ENCODE peak calls at places on chromosomes 6 and 20, in six cellular contexts. One of them, this sample, is unnamed.
A peak's percentile ranks its signal among the peaks of the same experiment; 100 is the strongest.

GRCh38 chr6:43723737-43724295 is 36.2 kb upstream of the MRPS18A start:
- DNase-seq in A549: peak; percentile 74
- DNase-seq in PC-3: peak; percentile 91
- DNase-seq in hepatocyte: peak; percentile 89
- DNase-seq in heart right ventricle: peak; percentile 65
- DNase-seq in neuronal stem cell: peak; percentile 65
- DNase-seq in this sample: peak; percentile 74

GRCh38 chr6:23420659-23421350 is 705.2 kb upstream of the NRSN1 start:
- DNase-seq in A549: no peak
- DNase-seq in PC-3: peak; percentile 74
- DNase-seq in hepatocyte: no peak
- DNase-seq in heart right ventricle: no peak
- DNase-seq in neuronal stem cell: no peak
- DNase-seq in this sample: no peak

GRCh38 chr6:27608916-27609883 is 136.3 kb upstream of the ZNF184 start:
- DNase-seq in A549: peak; percentile 78
- DNase-seq in PC-3: peak; percentile 86
- DNase-seq in hepatocyte: peak; percentile 79
- DNase-seq in heart right ventricle: no peak
- DNase-seq in neuronal stem cell: no peak
- DNase-seq in this sample: no peak

GRCh38 chr20:38007526-38007925 is 25.7 kb downstream of the TTI1 start:
- DNase-seq in A549: no peak
- DNase-seq in PC-3: no peak
- DNase-seq in hepatocyte: no peak
- DNase-seq in heart right ventricle: no peak
- DNase-seq in neuronal stem cell: no peak
- DNase-seq in this sample: no peak

GRCh38 chr6:27503436-27504030 is 30.6 kb upstream of the ZNF184 start:
- DNase-seq in A549: peak; percentile 80
- DNase-seq in PC-3: peak; percentile 91
- DNase-seq in hepatocyte: peak; percentile 79
- DNase-seq in heart right ventricle: peak; percentile 54
- DNase-seq in neuronal stem cell: peak; percentile 80
- DNase-seq in this sample: peak; percentile 47

GRCh38 chr6:157045831-157046454 is 268.8 kb downstream of the ARID1B start:
- DNase-seq in A549: peak; percentile 57
- DNase-seq in PC-3: peak; percentile 60
- DNase-seq in hepatocyte: peak; percentile 48
- DNase-seq in heart right ventricle: no peak
- DNase-seq in neuronal stem cell: no peak
- DNase-seq in this sample: no peak

GRCh38 chr6:109076421-109076820 is 18.2 kb downstream of the SESN1 start:
- DNase-seq in A549: no peak
- DNase-seq in PC-3: no peak
- DNase-seq in hepatocyte: no peak
- DNase-seq in heart right ventricle: no peak
- DNase-seq in neuronal stem cell: no peak
- DNase-seq in this sample: no peak

GRCh38 chr20:17734374-17734773 is 34.6 kb downstream of the BANF2 start:
- DNase-seq in A549: no peak
- DNase-seq in PC-3: no peak
- DNase-seq in hepatocyte: no peak
- DNase-seq in heart right ventricle: no peak
- DNase-seq in neuronal stem cell: no peak
- DNase-seq in this sample: no peak

GRCh38 chr6:56440551-56440981 is 193.2 kb upstream of the COL21A1 start:
- DNase-seq in A549: no peak
- DNase-seq in PC-3: peak; percentile 31
- DNase-seq in hepatocyte: peak; percentile 14
- DNase-seq in heart right ventricle: no peak
- DNase-seq in neuronal stem cell: no peak
- DNase-seq in this sample: no peak

GRCh38 chr6:17656644-17657043 is 50.1 kb downstream of the NUP153 start:
- DNase-seq in A549: no peak
- DNase-seq in PC-3: no peak
- DNase-seq in hepatocyte: no peak
- DNase-seq in heart right ventricle: no peak
- DNase-seq in neuronal stem cell: no peak
- DNase-seq in this sample: no peak

GRCh38 chr6:157401734-157402338 is 20.8 kb downstream of the ZDHHC14 start:
- DNase-seq in A549: no peak
- DNase-seq in PC-3: no peak
- DNase-seq in hepatocyte: no peak
- DNase-seq in heart right ventricle: no peak
- DNase-seq in neuronal stem cell: no peak
- DNase-seq in this sample: no peak

GRCh38 chr6:30724906-30725667 is 4.9 kb downstream of the TUBB start:
- DNase-seq in A549: no peak
- DNase-seq in PC-3: no peak
- DNase-seq in hepatocyte: no peak
- DNase-seq in heart right ventricle: no peak
- DNase-seq in neuronal stem cell: no peak
- DNase-seq in this sample: no peak

GRCh38 chr20:32203556-32204484 is 3.7 kb downstream of the PLAGL2 start:
- DNase-seq in A549: no peak
- DNase-seq in PC-3: no peak
- DNase-seq in hepatocyte: peak; percentile 77
- DNase-seq in heart right ventricle: no peak
- DNase-seq in neuronal stem cell: no peak
- DNase-seq in this sample: no peak

GRCh38 chr6:20203561-20204528 is 8.4 kb downstream of the MBOAT1 start:
- DNase-seq in A549: no peak
- DNase-seq in PC-3: no peak
- DNase-seq in hepatocyte: peak; percentile 30
- DNase-seq in heart right ventricle: no peak
- DNase-seq in neuronal stem cell: no peak
- DNase-seq in this sample: no peak

GRCh38 chr6:35400901-35401311 is 51.2 kb upstream of the FANCE start:
- DNase-seq in A549: peak; percentile 32
- DNase-seq in PC-3: peak; percentile 98
- DNase-seq in hepatocyte: peak; percentile 50
- DNase-seq in heart right ventricle: no peak
- DNase-seq in neuronal stem cell: no peak
- DNase-seq in this sample: no peak

GRCh38 chr20:14336667-14337066 is 745 bp downstream of the FLRT3 start:
- DNase-seq in A549: peak; percentile 68
- DNase-seq in PC-3: peak; percentile 63
- DNase-seq in hepatocyte: peak; percentile 53
- DNase-seq in heart right ventricle: no peak
- DNase-seq in neuronal stem cell: no peak
- DNase-seq in this sample: no peak

GRCh38 chr6:168362276-168362990 is 42.9 kb upstream of the DACT2 start:
- DNase-seq in A549: no peak
- DNase-seq in PC-3: no peak
- DNase-seq in hepatocyte: no peak
- DNase-seq in heart right ventricle: no peak
- DNase-seq in neuronal stem cell: no peak
- DNase-seq in this sample: no peak

GRCh38 chr20:57092112-57092899 is 174.1 kb downstream of the BMP7 start:
- DNase-seq in A549: peak; percentile 66
- DNase-seq in PC-3: peak; percentile 81
- DNase-seq in hepatocyte: peak; percentile 86
- DNase-seq in heart right ventricle: peak; percentile 24
- DNase-seq in neuronal stem cell: peak; percentile 64
- DNase-seq in this sample: peak; percentile 47

GRCh38 chr6:7042056-7042653 is 65.6 kb upstream of the RREB1 start:
- DNase-seq in A549: no peak
- DNase-seq in PC-3: peak; percentile 51
- DNase-seq in hepatocyte: peak; percentile 52
- DNase-seq in heart right ventricle: no peak
- DNase-seq in neuronal stem cell: no peak
- DNase-seq in this sample: no peak

GRCh38 chr6:156828280-156828703 is 51.1 kb downstream of the ARID1B start:
- DNase-seq in A549: peak; percentile 62
- DNase-seq in PC-3: peak; percentile 83
- DNase-seq in hepatocyte: peak; percentile 30
- DNase-seq in heart right ventricle: no peak
- DNase-seq in neuronal stem cell: no peak
- DNase-seq in this sample: no peak

GRCh38 chr6:36956111-36956820 is 1.7 kb downstream of the PI16 start:
- DNase-seq in A549: no peak
- DNase-seq in PC-3: peak; percentile 81
- DNase-seq in hepatocyte: no peak
- DNase-seq in heart right ventricle: no peak
- DNase-seq in neuronal stem cell: no peak
- DNase-seq in this sample: no peak

GRCh38 chr6:33622456-33623431 is 1.6 kb downstream of the ITPR3 start:
- DNase-seq in A549: no peak
- DNase-seq in PC-3: peak; percentile 66
- DNase-seq in hepatocyte: peak; percentile 58
- DNase-seq in heart right ventricle: no peak
- DNase-seq in neuronal stem cell: no peak
- DNase-seq in this sample: no peak

GRCh38 chr6:105359419-105360366 is 43.2 kb downstream of the PREP start:
- DNase-seq in A549: peak; percentile 56
- DNase-seq in PC-3: peak; percentile 85
- DNase-seq in hepatocyte: peak; percentile 41
- DNase-seq in heart right ventricle: no peak
- DNase-seq in neuronal stem cell: no peak
- DNase-seq in this sample: no peak

GRCh38 chr6:75155586-75155985 is 50.3 kb downstream of the COL12A1 start:
- DNase-seq in A549: no peak
- DNase-seq in PC-3: no peak
- DNase-seq in hepatocyte: no peak
- DNase-seq in heart right ventricle: no peak
- DNase-seq in neuronal stem cell: no peak
- DNase-seq in this sample: no peak

GRCh38 chr6:157959451-157960227 is 22.0 kb upstream of the SYNJ2 start:
- DNase-seq in A549: no peak
- DNase-seq in PC-3: no peak
- DNase-seq in hepatocyte: no peak
- DNase-seq in heart right ventricle: no peak
- DNase-seq in neuronal stem cell: no peak
- DNase-seq in this sample: no peak

DNA sequence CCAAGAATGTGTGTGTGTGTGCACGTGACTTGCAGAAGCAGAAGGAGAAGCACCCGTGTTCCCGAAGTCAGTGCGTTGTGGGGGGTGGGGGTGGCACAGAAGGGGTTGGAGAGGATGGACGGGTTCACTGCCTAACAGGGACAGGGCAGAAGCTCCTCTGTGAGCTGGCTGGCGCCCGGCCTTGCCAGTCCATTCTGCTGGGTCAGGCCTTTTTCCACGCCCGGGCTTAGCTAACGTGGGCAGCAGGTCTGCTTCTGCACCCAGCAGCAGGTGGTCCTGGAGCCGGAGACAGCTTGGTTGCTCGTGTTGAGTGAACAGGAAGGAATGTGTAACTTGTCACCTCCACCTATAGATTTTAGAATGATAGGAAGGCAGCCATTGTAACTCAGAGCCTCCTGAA is 374.4 kb downstream of the CDH4 start:
- DNase-seq in A549: no peak
- DNase-seq in PC-3: no peak
- DNase-seq in hepatocyte: no peak
- DNase-seq in heart right ventricle: no peak
- DNase-seq in neuronal stem cell: no peak
- DNase-seq in this sample: no peak
- H3K4me1 ChIP-seq in A549: no peaks in the 10 kb centered on the region
- H3K4me1 ChIP-seq in PC-3: no peaks in the 10 kb centered on the region
- H3K4me1 ChIP-seq in hepatocyte: no peaks in the 10 kb centered on the region
- H3K4me1 ChIP-seq in heart right ventricle: peaks cover 4% of the 10 kb centered on the region
- H3K4me1 ChIP-seq in neuronal stem cell: peaks cover 16% of the 10 kb centered on the region
- H3K4me1 ChIP-seq in this sample: no peaks in the 10 kb centered on the region

GRCh38 chr6:147203311-147204059 is 732 bp upstream of the STXBP5 start:
- DNase-seq in A549: peak; percentile 65
- DNase-seq in PC-3: peak; percentile 54
- DNase-seq in hepatocyte: peak; percentile 92
- DNase-seq in heart right ventricle: peak; percentile 43
- DNase-seq in neuronal stem cell: peak; percentile 72
- DNase-seq in this sample: no peak

GRCh38 chr6:147202516-147203310 is 1.5 kb upstream of the STXBP5 start:
- DNase-seq in A549: peak; percentile 94
- DNase-seq in PC-3: peak; percentile 92
- DNase-seq in hepatocyte: peak; percentile 94
- DNase-seq in heart right ventricle: peak; percentile 94
- DNase-seq in neuronal stem cell: peak; percentile 85
- DNase-seq in this sample: peak; percentile 84

GRCh38 chr6:147205690-147206600 is 1.7 kb downstream of the STXBP5 start:
- DNase-seq in A549: peak; percentile 17
- DNase-seq in PC-3: no peak
- DNase-seq in hepatocyte: no peak
- DNase-seq in heart right ventricle: no peak
- DNase-seq in neuronal stem cell: no peak
- DNase-seq in this sample: no peak

GRCh38 chr6:147204060-147204785 is at the start of gene STXBP5:
- DNase-seq in A549: peak; percentile 32
- DNase-seq in PC-3: peak; percentile 30
- DNase-seq in hepatocyte: peak; percentile 73
- DNase-seq in heart right ventricle: peak; percentile 43
- DNase-seq in neuronal stem cell: peak; percentile 18
- DNase-seq in this sample: no peak

DNA sequence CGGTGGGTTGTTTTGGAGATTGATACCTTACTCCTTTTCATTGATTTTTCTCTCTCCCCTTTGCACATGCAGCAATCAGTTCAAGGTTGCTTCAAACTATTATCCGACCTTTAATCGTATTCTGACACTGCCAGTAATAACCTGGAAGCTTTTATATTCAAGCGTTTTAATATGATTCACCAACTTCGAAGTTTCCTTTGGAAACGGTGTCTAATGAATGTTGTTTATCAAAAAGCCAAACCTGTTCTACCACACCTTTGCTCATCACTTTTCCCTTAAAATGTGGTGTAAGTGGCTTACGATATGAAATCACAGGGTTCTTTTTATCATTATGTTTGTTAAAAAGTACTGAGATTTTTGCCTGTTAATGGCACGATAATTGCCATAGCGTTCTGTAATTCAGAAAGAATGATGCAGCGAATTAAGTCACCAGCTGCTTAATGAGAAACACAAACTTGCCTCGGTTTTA is 660 bp downstream of the STXBP5 start:
- DNase-seq in A549: no peak
- DNase-seq in PC-3: peak; percentile 50
- DNase-seq in hepatocyte: no peak
- DNase-seq in heart right ventricle: no peak
- DNase-seq in neuronal stem cell: no peak
- DNase-seq in this sample: no peak
- H3K27ac ChIP-seq in A549: peak overlapping the region; percentile 100
- H3K27ac ChIP-seq in PC-3: peak overlapping the region; percentile 69
- H3K27ac ChIP-seq in hepatocyte: peak overlapping the region; percentile 98
- H3K27ac ChIP-seq in heart right ventricle: peak overlapping the region; percentile 91
- H3K27ac ChIP-seq in neuronal stem cell: no peak overlapping the region
- H3K27ac ChIP-seq in this sample: no peak overlapping the region

GRCh38 chr6:139145661-139146060 is 10.8 kb downstream of the HECA start:
- DNase-seq in A549: no peak
- DNase-seq in PC-3: no peak
- DNase-seq in hepatocyte: no peak
- DNase-seq in heart right ventricle: no peak
- DNase-seq in neuronal stem cell: no peak
- DNase-seq in this sample: no peak
- H3K4me1 ChIP-seq in A549: no peaks in the 10 kb centered on the region
- H3K4me1 ChIP-seq in PC-3: no peaks in the 10 kb centered on the region
- H3K4me1 ChIP-seq in hepatocyte: peaks cover 26% of the 10 kb centered on the region
- H3K4me1 ChIP-seq in heart right ventricle: peaks cover 53% of the 10 kb centered on the region
- H3K4me1 ChIP-seq in neuronal stem cell: peaks cover 12% of the 10 kb centered on the region
- H3K4me1 ChIP-seq in this sample: peaks cover 1% of the 10 kb centered on the region

DNA sequence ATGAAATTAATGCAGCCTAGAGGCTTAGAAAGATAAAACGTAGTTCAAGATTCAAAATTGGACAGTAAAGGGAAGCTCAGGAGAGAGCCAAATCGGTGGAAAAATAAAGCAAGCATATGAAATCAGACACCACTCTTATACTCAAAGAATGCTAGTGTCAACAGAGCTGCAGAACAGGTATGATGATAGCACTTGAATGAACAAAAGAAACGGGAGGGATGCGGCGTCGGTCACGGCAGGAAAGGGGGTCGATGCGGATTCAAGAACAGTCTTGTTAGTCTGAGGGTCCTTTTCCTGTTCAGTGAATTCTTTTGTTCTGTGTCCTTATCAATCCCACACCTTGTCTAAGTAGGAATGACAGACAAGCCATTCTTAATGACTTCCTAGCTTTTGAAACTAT is 114.4 kb downstream of the FOXC1 start:
- DNase-seq in A549: no peak
- DNase-seq in PC-3: peak; percentile 79
- DNase-seq in hepatocyte: no peak
- DNase-seq in heart right ventricle: no peak
- DNase-seq in neuronal stem cell: no peak
- DNase-seq in this sample: peak; percentile 37
- H3K27ac ChIP-seq in A549: no peak overlapping the region
- H3K27ac ChIP-seq in PC-3: peak overlapping the region; percentile 96
- H3K27ac ChIP-seq in hepatocyte: peak overlapping the region; percentile 21
- H3K27ac ChIP-seq in heart right ventricle: peak overlapping the region; percentile 71
- H3K27ac ChIP-seq in neuronal stem cell: no peak overlapping the region
- H3K27ac ChIP-seq in this sample: no peak overlapping the region

This sample was measured in iPS DF 6.9.